ENCODE peak calls at places on chromosomes 5 and 9, in five cellular contexts. One of them, this sample, is unnamed.
A peak's percentile ranks its signal among the peaks of the same experiment; 100 is the strongest.

GRCh38 chr9:127763918-127764384 is 14.5 kb downstream of the SH2D3C start:
- DNase-seq in left kidney: peak; percentile 47
- DNase-seq in ACHN: no peak
- DNase-seq in T-cell: no peak
- DNase-seq in left ventricle myocardium inferior: peak; percentile 70
- DNase-seq in this sample: peak; percentile 23

GRCh38 chr5:108858959-108859358 is 111.3 kb downstream of the FER start:
- DNase-seq in T-cell: no peak
- DNase-seq in left kidney: no peak
- DNase-seq in ACHN: no peak
- DNase-seq in left ventricle myocardium inferior: no peak
- DNase-seq in this sample: peak; percentile 57

GRCh38 chr9:137077758-137078693 is 709 bp downstream of the UAP1L1 start:
- DNase-seq in left kidney: peak; percentile 39
- DNase-seq in ACHN: no peak
- DNase-seq in left ventricle myocardium inferior: no peak
- DNase-seq in T-cell: no peak
- DNase-seq in this sample: no peak

GRCh38 chr9:100377015-100377414 is 24.3 kb upstream of the TEX10 start:
- DNase-seq in left kidney: no peak
- DNase-seq in ACHN: no peak
- DNase-seq in T-cell: no peak
- DNase-seq in left ventricle myocardium inferior: no peak
- DNase-seq in this sample: no peak

GRCh38 chr9:82923410-82924242 is 139.3 kb downstream of the RASEF start:
- DNase-seq in ACHN: peak; percentile 7
- DNase-seq in left ventricle myocardium inferior: no peak
- DNase-seq in T-cell: no peak
- DNase-seq in left kidney: peak; percentile 97
- DNase-seq in this sample: no peak

GRCh38 chr5:94545870-94546625 is 72.4 kb downstream of the KIAA0825 start:
- DNase-seq in ACHN: no peak
- DNase-seq in left ventricle myocardium inferior: no peak
- DNase-seq in left kidney: no peak
- DNase-seq in T-cell: no peak
- DNase-seq in this sample: no peak

GRCh38 chr9:93676310-93677054 is 100.1 kb downstream of the PHF2 start:
- DNase-seq in ACHN: no peak
- DNase-seq in left ventricle myocardium inferior: peak; percentile 7
- DNase-seq in T-cell: no peak
- DNase-seq in left kidney: no peak
- DNase-seq in this sample: no peak

GRCh38 chr9:19828586-19828985 is 39.7 kb upstream of the SLC24A2 start:
- DNase-seq in ACHN: no peak
- DNase-seq in left ventricle myocardium inferior: no peak
- DNase-seq in T-cell: no peak
- DNase-seq in left kidney: no peak
- DNase-seq in this sample: no peak

GRCh38 chr9:6024035-6024554 is 8.7 kb upstream of the RANBP6 start:
- DNase-seq in T-cell: no peak
- DNase-seq in ACHN: peak; percentile 33
- DNase-seq in left kidney: peak; percentile 40
- DNase-seq in left ventricle myocardium inferior: no peak
- DNase-seq in this sample: no peak

GRCh38 chr9:105055922-105056321 is 128.0 kb upstream of the ABCA1 start:
- DNase-seq in left kidney: peak; percentile 80
- DNase-seq in left ventricle myocardium inferior: no peak
- DNase-seq in T-cell: no peak
- DNase-seq in ACHN: no peak
- DNase-seq in this sample: no peak

GRCh38 chr5:14210729-14211128 is 67.6 kb downstream of the TRIO start:
- DNase-seq in left kidney: no peak
- DNase-seq in T-cell: no peak
- DNase-seq in left ventricle myocardium inferior: no peak
- DNase-seq in ACHN: no peak
- DNase-seq in this sample: no peak

GRCh38 chr5:175246242-175246891 is 197.6 kb downstream of the DRD1 start:
- DNase-seq in left kidney: no peak
- DNase-seq in left ventricle myocardium inferior: no peak
- DNase-seq in T-cell: no peak
- DNase-seq in ACHN: peak; percentile 92
- DNase-seq in this sample: peak; percentile 94

GRCh38 chr9:24832307-24832706 is 286.6 kb upstream of the IZUMO3 start:
- DNase-seq in left ventricle myocardium inferior: no peak
- DNase-seq in T-cell: no peak
- DNase-seq in ACHN: peak; percentile 16
- DNase-seq in left kidney: peak; percentile 25
- DNase-seq in this sample: peak; percentile 0

GRCh38 chr5:173204185-173204979 is 30.6 kb downstream of the NKX2-5 start:
- DNase-seq in left ventricle myocardium inferior: no peak
- DNase-seq in left kidney: peak; percentile 17
- DNase-seq in T-cell: no peak
- DNase-seq in ACHN: peak; percentile 40
- DNase-seq in this sample: peak; percentile 48

GRCh38 chr5:75662080-75662479 is 50.8 kb downstream of the ANKDD1B start:
- DNase-seq in ACHN: no peak
- DNase-seq in left kidney: no peak
- DNase-seq in left ventricle myocardium inferior: no peak
- DNase-seq in T-cell: no peak
- DNase-seq in this sample: no peak

GRCh38 chr5:79759436-79759835 is 69.8 kb downstream of the CMYA5 start:
- DNase-seq in left kidney: no peak
- DNase-seq in left ventricle myocardium inferior: no peak
- DNase-seq in T-cell: no peak
- DNase-seq in ACHN: no peak
- DNase-seq in this sample: peak; percentile 87

This sample was measured in fibroblast of mammary gland.